ENCODE peak calls at places on chromosomes 7 and 10, in seven cellular contexts. Y is heart left ventricle, Z is sigmoid colon, O is fibroblast of lung, T is A549, G is epithelial cell of esophagus, X is aorta. H is an unnamed sample.

GRCh38 chr10:115402690-115403089 is 309.5 kb downstream of the ATRNL1 start:
- DNase-seq in X (no peak), O (peak; percentile 79), T (no peak), Z (no peak), Y (no peak), G (peak; percentile 64), H (peak; percentile 73)

GRCh38 chr10:72740526-72740925 is 48.6 kb downstream of the MCU start:
- DNase-seq in X (no peak), Y (peak; percentile 76), T (peak; percentile 55), G (peak; percentile 65), O (peak; percentile 51), Z (peak; percentile 68), H (peak; percentile 66)

GRCh38 chr10:43215758-43216455 is 51.0 kb downstream of the RASGEF1A start:
- DNase-seq in O (no peak), T (no peak), G (no peak), X (no peak), Z (no peak), Y (no peak), H (no peak)

GRCh38 chr10:128035557-128035973 is 90.7 kb downstream of the MKI67 start:
- DNase-seq in X (peak; percentile 84), Y (peak; percentile 47), T (peak; percentile 17), O (peak; percentile 21), G (peak; percentile 49), Z (no peak), H (peak; percentile 36)

GRCh38 chr7:103958284-103958818 is 31.1 kb downstream of the RELN start:
- DNase-seq in Y (no peak), Z (no peak), G (no peak), O (no peak), X (no peak), T (no peak), H (no peak)

GRCh38 chr7:118449797-118450196 is 225.3 kb downstream of the ANKRD7 start:
- DNase-seq in Y (no peak), G (no peak), O (no peak), X (no peak), T (no peak), Z (no peak), H (no peak)

GRCh38 chr7:28065721-28066285 is 114.8 kb downstream of the JAZF1 start:
- DNase-seq in Y (no peak), G (no peak), T (no peak), O (no peak), X (no peak), Z (no peak), H (no peak)

GRCh38 chr10:96638696-96639095 is 51.9 kb upstream of the TM9SF3 start:
- DNase-seq in T (no peak), X (no peak), Y (no peak), G (peak; percentile 46), O (no peak), Z (no peak), H (no peak)

GRCh38 chr7:107075863-107076574 is 31.5 kb downstream of the PRKAR2B start:
- DNase-seq in Z (no peak), G (no peak), O (no peak), Y (no peak), T (no peak), X (no peak), H (no peak)

GRCh38 chr10:70758757-70759514 is 26.2 kb downstream of the TBATA start:
- DNase-seq in Z (peak; percentile 85), O (peak; percentile 78), T (peak; percentile 67), Y (peak; percentile 71), G (peak; percentile 70), X (peak; percentile 85), H (peak; percentile 84)

GRCh38 chr7:20141666-20142065 is 75.5 kb downstream of the MACC1 start:
- DNase-seq in G (no peak), Y (no peak), Z (no peak), O (peak; percentile 51), T (no peak), X (no peak), H (peak; percentile 31)

GRCh38 chr10:95276367-95277200 is 14.2 kb downstream of the PDLIM1 start:
- DNase-seq in G (peak; percentile 90), T (no peak), Y (no peak), Z (no peak), O (no peak), X (no peak), H (no peak)

GRCh38 chr7:50637725-50638643 is 72.8 kb upstream of the DDC start:
- DNase-seq in T (no peak), O (peak; percentile 22), G (no peak), X (no peak), Z (no peak), Y (no peak), H (peak; percentile 28)

GRCh38 chr10:128064615-128065580 is 61.3 kb downstream of the MKI67 start:
- DNase-seq in Z (peak; percentile 91), G (peak; percentile 95), X (peak; percentile 84), O (peak; percentile 65), Y (peak; percentile 79), T (no peak), H (peak; percentile 87)

GRCh38 chr7:74002474-74003017 is 25.4 kb upstream of the ELN start:
- DNase-seq in O (peak; percentile 60), G (peak; percentile 69), Z (no peak), Y (peak; percentile 78), T (peak; percentile 68), X (peak; percentile 93), H (peak; percentile 69)

GRCh38 chr10:72954596-72955569 is at the start of gene PLA2G12B:
- DNase-seq in O (no peak), X (no peak), Y (no peak), Z (no peak), G (no peak), T (no peak), H (no peak)

GRCh38 chr7:50766106-50766505 is 16.6 kb downstream of the GRB10 start:
- DNase-seq in O (no peak), T (no peak), X (no peak), G (no peak), Y (no peak), Z (no peak), H (no peak)

GRCh38 chr10:78338717-78339116 is 305.1 kb downstream of the RPS24 start:
- DNase-seq in O (no peak), Y (no peak), G (no peak), Z (peak; percentile 33), X (no peak), T (no peak), H (no peak)

GRCh38 chr7:133709036-133709880 is 417.9 kb upstream of the LRGUK start:
- DNase-seq in Z (no peak), X (no peak), T (no peak), O (no peak), Y (no peak), G (no peak), H (peak; percentile 46)

GRCh38 chr10:92486637-92487036 is 87.3 kb downstream of the IDE start:
- DNase-seq in Y (no peak), O (no peak), G (no peak), X (no peak), Z (no peak), T (no peak), H (peak; percentile 31)

GRCh38 chr10:100192350-100192749 is 6.5 kb upstream of the ERLIN1 start:
- DNase-seq in Y (peak; percentile 45), X (no peak), O (no peak), Z (no peak), T (no peak), G (no peak), H (no peak)

GRCh38 chr7:141563956-141564623 is 12.9 kb downstream of the AGK start:
- DNase-seq in Z (no peak), T (peak; percentile 6), O (no peak), G (peak; percentile 6), Y (no peak), X (no peak), H (no peak)

GRCh38 chr7:22563115-22563514 is 63.1 kb upstream of the STEAP1B start:
- DNase-seq in O (no peak), Y (peak; percentile 34), G (no peak), T (no peak), Z (no peak), X (no peak), H (no peak)
- H3K4me3 ChIP-seq in O (no peak overlapping the region), Y (no peak overlapping the region), G (no peak overlapping the region), T (no peak overlapping the region), Z (no peak overlapping the region), X (no peak overlapping the region), H (no peak overlapping the region)

GRCh38 chr10:12957081-12957480 is 44.4 kb downstream of the CCDC3 start:
- DNase-seq in Y (no peak), O (no peak), Z (no peak), T (no peak), X (no peak), G (no peak), H (no peak)

GRCh38 chr10:12961416-12961815 is 40.1 kb downstream of the CCDC3 start:
- DNase-seq in Z (no peak), T (no peak), O (no peak), G (no peak), X (no peak), Y (no peak), H (no peak)

GRCh38 chr10:12958546-12959110 is 42.9 kb downstream of the CCDC3 start:
- DNase-seq in O (no peak), Z (no peak), T (no peak), X (no peak), G (no peak), Y (no peak), H (no peak)

GRCh38 chr10:12960939-12961338 is 40.6 kb downstream of the CCDC3 start:
- DNase-seq in X (no peak), Z (no peak), Y (no peak), G (no peak), T (no peak), O (no peak), H (no peak)

DNA sequence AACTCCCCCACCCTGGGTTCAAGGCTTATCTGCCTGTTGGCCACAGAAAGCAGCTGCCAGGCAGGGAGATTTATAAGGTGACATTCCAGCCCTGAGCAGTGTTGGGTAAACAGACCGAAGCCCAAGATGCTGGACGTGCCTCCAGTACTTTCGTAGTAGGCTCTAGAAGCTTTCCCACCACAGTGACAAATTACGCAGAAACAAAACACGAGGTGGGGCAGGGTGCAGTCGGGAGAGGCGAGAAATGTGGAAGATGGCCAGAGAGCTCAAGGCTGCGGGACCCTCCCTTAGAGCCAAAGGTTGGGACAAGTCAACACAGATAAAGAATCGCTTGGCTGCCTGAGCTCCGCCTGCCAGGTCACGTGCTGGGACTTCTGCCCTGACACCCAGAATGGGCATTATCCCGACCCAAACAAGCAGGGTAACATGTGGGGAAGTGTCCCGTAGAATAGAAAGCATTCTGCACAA is 41.0 kb downstream of the CCDC3 start:
- DNase-seq in Z (no peak), G (no peak), Y (no peak), T (no peak), O (peak; percentile 62), X (peak; percentile 77), H (no peak)
- H3K4me3 ChIP-seq in Z (no peak overlapping the region), G (no peak overlapping the region), Y (no peak overlapping the region), T (no peak overlapping the region), O (peak overlapping the region; percentile 8), X (no peak overlapping the region), H (no peak overlapping the region)

DNA sequence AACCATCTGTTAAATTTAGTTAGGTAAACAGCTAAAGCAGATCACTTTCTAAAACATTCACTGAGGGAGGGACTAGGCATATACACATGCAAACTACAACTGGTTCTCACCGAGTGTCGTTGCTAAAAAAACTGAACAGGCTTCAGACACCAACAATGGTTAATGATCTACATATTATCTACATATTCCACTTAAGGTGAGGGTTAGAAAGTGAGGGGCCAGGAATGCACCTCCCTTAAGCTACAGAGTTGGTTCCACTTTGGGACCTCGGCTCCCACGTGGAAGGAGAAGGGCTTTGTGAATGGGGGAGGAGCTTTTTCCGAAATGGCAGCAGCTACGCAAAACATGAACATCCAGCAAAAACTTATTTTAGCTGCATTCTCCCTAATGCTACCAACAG is 5.8 kb downstream of the CTBP2 start:
- DNase-seq in Y (no peak), Z (peak; percentile 19), X (peak; percentile 19), O (no peak), G (no peak), T (no peak), H (no peak)
- H3K4me3 ChIP-seq in Y (no peak overlapping the region), Z (no peak overlapping the region), X (no peak overlapping the region), O (peak overlapping the region; percentile 26), G (peak overlapping the region; percentile 31), T (no peak overlapping the region), H (no peak overlapping the region)

GRCh38 chr7:135913404-135913803 is 63.8 kb downstream of the MTPN start:
- DNase-seq in T (no peak), G (no peak), Y (no peak), O (no peak), X (no peak), Z (no peak), H (no peak)
- H3K4me3 ChIP-seq in T (no peak overlapping the region), G (no peak overlapping the region), Y (no peak overlapping the region), O (no peak overlapping the region), X (no peak overlapping the region), Z (no peak overlapping the region), H (no peak overlapping the region)

H was measured in cardiac fibroblast.